ENCODE peak calls at places on chromosomes 13 and 19, in ten cellular contexts. P, R, V, F, H, J, U, L, Y and E are unnamed samples.

GRCh38 chr13:36954542-36954941 is 34.5 kb upstream of the SMAD9 start:
- DNase-seq in P (no peak), R (peak; percentile 1), V (no peak), F (no peak), H (no peak), J (no peak), U (no peak), L (no peak), Y (no peak), E (no peak)

GRCh38 chr13:36543671-36544070 is 111.4 kb downstream of the CCNA1 start:
- DNase-seq in P (no peak), R (no peak), V (peak; percentile 91), F (no peak), H (no peak), J (no peak), U (no peak), L (no peak), Y (no peak), E (peak; percentile 8)

GRCh38 chr13:20847298-20847697 is 55.2 kb downstream of the XPO4 start:
- DNase-seq in P (no peak), R (no peak), V (peak; percentile 3), F (no peak), H (no peak), J (no peak), U (no peak), L (no peak), Y (no peak), E (no peak)

GRCh38 chr19:11420429-11420893 is 1.3 kb upstream of the RGL3 start:
- DNase-seq in P (no peak), R (no peak), V (no peak), F (no peak), H (no peak), J (no peak), U (no peak), L (no peak), Y (peak; percentile 47), E (no peak)

GRCh38 chr13:113398963-113399754 is 35.2 kb upstream of the GRTP1 start:
- DNase-seq in P (no peak), R (no peak), V (no peak), F (peak; percentile 41), H (no peak), J (no peak), U (peak; percentile 16), L (no peak), Y (no peak), E (peak; percentile 41)

GRCh38 chr13:43289458-43290255 is 266.3 kb downstream of the DNAJC15 start:
- DNase-seq in P (no peak), R (peak; percentile 27), V (peak; percentile 38), F (no peak), H (no peak), J (no peak), U (no peak), L (no peak), Y (no peak), E (no peak)

GRCh38 chr13:27124571-27124970 is 47.0 kb downstream of the USP12 start:
- DNase-seq in P (no peak), R (no peak), V (no peak), F (no peak), H (no peak), J (no peak), U (no peak), L (no peak), Y (no peak), E (no peak)

GRCh38 chr19:39599116-39599515 is 3.2 kb upstream of the LGALS13 start:
- DNase-seq in P (peak; percentile 58), R (peak; percentile 27), V (no peak), F (no peak), H (no peak), J (no peak), U (no peak), L (peak; percentile 65), Y (peak; percentile 34), E (no peak)

GRCh38 chr19:46371371-46371901 is 24.5 kb downstream of the PPP5C start:
- DNase-seq in P (no peak), R (peak; percentile 28), V (no peak), F (no peak), H (no peak), J (no peak), U (no peak), L (peak; percentile 34), Y (no peak), E (no peak)

GRCh38 chr13:43785681-43786471 is 896 bp downstream of the ENOX1 start:
- DNase-seq in P (peak; percentile 44), R (peak; percentile 63), V (peak; percentile 88), F (peak; percentile 74), H (no peak), J (peak; percentile 3), U (peak; percentile 89), L (peak; percentile 30), Y (peak; percentile 58), E (peak; percentile 92)

GRCh38 chr13:90696254-90696653 is 651.2 kb upstream of the MIR17HG start:
- DNase-seq in P (peak; percentile 71), R (peak; percentile 7), V (no peak), F (no peak), H (no peak), J (no peak), U (no peak), L (no peak), Y (peak; percentile 80), E (no peak)

GRCh38 chr13:30418075-30418715 is 4.1 kb upstream of the UBE2L5 start:
- DNase-seq in P (no peak), R (no peak), V (peak; percentile 62), F (no peak), H (no peak), J (no peak), U (no peak), L (no peak), Y (no peak), E (no peak)